ENCODE peak calls at places on chromosomes 1 and 21, in eight cellular contexts. U, V, R, B, E, P, T and J are unnamed samples.

GRCh38 chr1:22398656-22399420 is 52.8 kb upstream of the ZBTB40 start:
- DNase-seq in U (no peak), B (no peak), E (no peak), V (no peak), P (no peak), R (peak), T (peak), J (no peak)

GRCh38 chr1:20494609-20495311 is 8.8 kb upstream of the CAMK2N1 start:
- DNase-seq in R (no peak), T (peak), P (no peak), V (no peak), B (no peak), U (no peak), E (no peak), J (no peak)

GRCh38 chr1:24769656-24770651 is 24.7 kb downstream of the CLIC4 start:
- DNase-seq in T (peak), P (no peak), B (no peak), V (no peak), R (no peak), E (no peak), U (no peak), J (no peak)

GRCh38 chr1:32981003-32981909 is 16.6 kb upstream of the RNF19B start:
- DNase-seq in P (peak), E (no peak), U (peak), V (peak), R (peak), T (peak), B (peak), J (no peak)

GRCh38 chr1:29498126-29499100 is 262.1 kb downstream of the PTPRU start:
- DNase-seq in P (no peak), V (no peak), E (no peak), T (peak), R (no peak), B (no peak), U (no peak), J (no peak)

GRCh38 chr1:3799976-3800685 is 3.8 kb upstream of the LRRC47 start:
- DNase-seq in P (no peak), E (no peak), B (peak), V (no peak), T (no peak), U (no peak), R (no peak), J (no peak)

GRCh38 chr1:229318056-229318455 is 24.8 kb downstream of the CCSAP start:
- DNase-seq in B (no peak), V (no peak), U (no peak), R (no peak), T (no peak), E (no peak), P (no peak), J (no peak)

GRCh38 chr1:226047495-226047894 is 15.0 kb upstream of the H3-3A start:
- DNase-seq in U (no peak), T (no peak), R (no peak), V (no peak), B (no peak), P (no peak), E (no peak), J (no peak)

GRCh38 chr1:198933506-198933905 is 294.7 kb downstream of the PTPRC start:
- DNase-seq in V (peak), P (no peak), R (no peak), U (no peak), E (no peak), T (no peak), B (no peak), J (no peak)

GRCh38 chr1:64049900-64050540 is 153.4 kb upstream of the UBE2U start:
- DNase-seq in B (no peak), P (no peak), E (no peak), R (no peak), T (no peak), V (no peak), U (no peak), J (no peak)

GRCh38 chr21:45802956-45803612 is 159.6 kb downstream of the PCBP3 start:
- DNase-seq in B (no peak), E (no peak), T (no peak), R (no peak), P (no peak), V (no peak), U (no peak), J (no peak)

GRCh38 chr1:201885531-201886075 is 3.1 kb upstream of the SHISA4 start:
- DNase-seq in E (no peak), V (no peak), T (peak), B (no peak), R (no peak), P (no peak), U (no peak), J (no peak)

GRCh38 chr1:121519042-121519755 is 334.4 kb downstream of the SRGAP2C start:
- DNase-seq in T (peak), P (peak), R (peak), V (no peak), B (peak), E (peak), U (peak), J (peak)

GRCh38 chr21:45761703-45762102 is 118.2 kb downstream of the PCBP3 start:
- DNase-seq in B (no peak), T (no peak), V (no peak), U (no peak), P (no peak), E (no peak), R (no peak), J (no peak)

GRCh38 chr1:200217703-200218102 is 190.2 kb downstream of the NR5A2 start:
- DNase-seq in R (no peak), E (no peak), V (no peak), U (peak), P (no peak), T (no peak), B (no peak), J (no peak)

GRCh38 chr1:195202271-195202670 is 1406.0 kb downstream of the KCNT2 start:
- DNase-seq in E (no peak), B (no peak), R (no peak), V (peak), P (no peak), T (no peak), U (no peak), J (peak)